ENCODE peak calls at places on chromosomes 11 and 22, in eight cellular contexts. One of them, this sample, is unnamed. For H3K27me3 and H3K4me1, the result is how much of the 10 kb centered on the place peaks cover.

GRCh38 chr11:59510917-59511589 is at the start of gene OR4D9:
- DNase-seq in HCT116: no peak
- DNase-seq in tibial artery: no peak
- DNase-seq in body of pancreas: no peak
- DNase-seq in aorta: no peak
- DNase-seq in pancreas: no peak
- DNase-seq in CD8-positive, alpha-beta memory T cell: no peak
- DNase-seq in colonic mucosa: no peak
- DNase-seq in this sample: no peak

GRCh38 chr11:121578216-121579063 is 125.7 kb upstream of the SORL1-AS1 start:
- DNase-seq in aorta: no peak
- DNase-seq in colonic mucosa: no peak
- DNase-seq in pancreas: no peak
- DNase-seq in CD8-positive, alpha-beta memory T cell: no peak
- DNase-seq in HCT116: no peak
- DNase-seq in body of pancreas: no peak
- DNase-seq in tibial artery: no peak
- DNase-seq in this sample: no peak

GRCh38 chr11:10728779-10729472 is 22.1 kb upstream of the CTR9 start:
- DNase-seq in HCT116: no peak
- DNase-seq in CD8-positive, alpha-beta memory T cell: no peak
- DNase-seq in colonic mucosa: no peak
- DNase-seq in tibial artery: no peak
- DNase-seq in aorta: no peak
- DNase-seq in pancreas: no peak
- DNase-seq in body of pancreas: no peak
- DNase-seq in this sample: no peak

GRCh38 chr11:10273738-10274137 is 20.3 kb downstream of the SBF2 start:
- DNase-seq in pancreas: no peak
- DNase-seq in tibial artery: no peak
- DNase-seq in aorta: no peak
- DNase-seq in HCT116: no peak
- DNase-seq in CD8-positive, alpha-beta memory T cell: no peak
- DNase-seq in body of pancreas: no peak
- DNase-seq in colonic mucosa: no peak
- DNase-seq in this sample: no peak

GRCh38 chr11:118892515-118892914 is 8.8 kb downstream of the CXCR5 start:
- DNase-seq in tibial artery: no peak
- DNase-seq in colonic mucosa: no peak
- DNase-seq in CD8-positive, alpha-beta memory T cell: peak
- DNase-seq in aorta: no peak
- DNase-seq in pancreas: peak
- DNase-seq in body of pancreas: peak
- DNase-seq in HCT116: no peak
- DNase-seq in this sample: no peak

GRCh38 chr22:29320546-29320945 is 5.0 kb upstream of the RASL10A start:
- DNase-seq in tibial artery: no peak
- DNase-seq in aorta: no peak
- DNase-seq in body of pancreas: no peak
- DNase-seq in colonic mucosa: no peak
- DNase-seq in CD8-positive, alpha-beta memory T cell: no peak
- DNase-seq in pancreas: no peak
- DNase-seq in HCT116: no peak
- DNase-seq in this sample: no peak

GRCh38 chr11:110141812-110142211 is 48.6 kb downstream of the ZC3H12C start:
- DNase-seq in colonic mucosa: no peak
- DNase-seq in pancreas: no peak
- DNase-seq in tibial artery: no peak
- DNase-seq in aorta: no peak
- DNase-seq in body of pancreas: no peak
- DNase-seq in CD8-positive, alpha-beta memory T cell: no peak
- DNase-seq in HCT116: no peak
- DNase-seq in this sample: no peak

GRCh38 chr22:26857169-26857568 is 199.8 kb downstream of the MIAT start:
- DNase-seq in tibial artery: no peak
- DNase-seq in colonic mucosa: no peak
- DNase-seq in CD8-positive, alpha-beta memory T cell: no peak
- DNase-seq in body of pancreas: no peak
- DNase-seq in aorta: no peak
- DNase-seq in pancreas: no peak
- DNase-seq in HCT116: no peak
- DNase-seq in this sample: no peak

GRCh38 chr22:50705851-50706351 is 32.1 kb upstream of the ACR start:
- DNase-seq in CD8-positive, alpha-beta memory T cell: no peak
- DNase-seq in HCT116: no peak
- DNase-seq in pancreas: no peak
- DNase-seq in colonic mucosa: no peak
- DNase-seq in body of pancreas: no peak
- DNase-seq in tibial artery: no peak
- DNase-seq in aorta: peak
- DNase-seq in this sample: peak

GRCh38 chr11:17649261-17649660 is 70.1 kb upstream of the MYOD1 start:
- DNase-seq in aorta: no peak
- DNase-seq in colonic mucosa: no peak
- DNase-seq in pancreas: no peak
- DNase-seq in tibial artery: no peak
- DNase-seq in HCT116: no peak
- DNase-seq in CD8-positive, alpha-beta memory T cell: no peak
- DNase-seq in body of pancreas: no peak
- DNase-seq in this sample: no peak

GRCh38 chr11:72896431-72896830 is 82.2 kb downstream of the ATG16L2 start:
- DNase-seq in colonic mucosa: no peak
- DNase-seq in CD8-positive, alpha-beta memory T cell: no peak
- DNase-seq in body of pancreas: no peak
- DNase-seq in tibial artery: no peak
- DNase-seq in pancreas: no peak
- DNase-seq in aorta: no peak
- DNase-seq in HCT116: no peak
- DNase-seq in this sample: no peak

GRCh38 chr11:134312223-134312622 is 19.6 kb upstream of the GLB1L2 start:
- DNase-seq in colonic mucosa: no peak
- DNase-seq in tibial artery: no peak
- DNase-seq in body of pancreas: no peak
- DNase-seq in aorta: no peak
- DNase-seq in pancreas: no peak
- DNase-seq in HCT116: no peak
- DNase-seq in CD8-positive, alpha-beta memory T cell: no peak
- DNase-seq in this sample: no peak

GRCh38 chr22:37604875-37605274 is 3.8 kb upstream of the GGA1 start:
- DNase-seq in colonic mucosa: peak
- DNase-seq in body of pancreas: no peak
- DNase-seq in CD8-positive, alpha-beta memory T cell: peak
- DNase-seq in HCT116: no peak
- DNase-seq in aorta: no peak
- DNase-seq in pancreas: no peak
- DNase-seq in tibial artery: no peak
- DNase-seq in this sample: no peak

GRCh38 chr11:76857776-76858461 is 2.8 kb upstream of the ACER3 start:
- DNase-seq in tibial artery: no peak
- DNase-seq in pancreas: no peak
- DNase-seq in colonic mucosa: no peak
- DNase-seq in body of pancreas: no peak
- DNase-seq in HCT116: no peak
- DNase-seq in aorta: no peak
- DNase-seq in CD8-positive, alpha-beta memory T cell: no peak
- DNase-seq in this sample: no peak

GRCh38 chr11:66337103-66337899 is 1.1 kb upstream of the RIN1 start:
- DNase-seq in aorta: peak
- DNase-seq in colonic mucosa: no peak
- DNase-seq in tibial artery: no peak
- DNase-seq in pancreas: no peak
- DNase-seq in body of pancreas: no peak
- DNase-seq in HCT116: no peak
- DNase-seq in CD8-positive, alpha-beta memory T cell: no peak
- DNase-seq in this sample: peak

GRCh38 chr11:115644846-115645245 is 140.6 kb upstream of the CADM1 start:
- DNase-seq in tibial artery: no peak
- DNase-seq in HCT116: no peak
- DNase-seq in CD8-positive, alpha-beta memory T cell: no peak
- DNase-seq in colonic mucosa: no peak
- DNase-seq in pancreas: no peak
- DNase-seq in body of pancreas: no peak
- DNase-seq in aorta: no peak
- DNase-seq in this sample: no peak

GRCh38 chr11:130032931-130033330 is 30.3 kb upstream of the PRDM10 start:
- DNase-seq in body of pancreas: no peak
- DNase-seq in tibial artery: no peak
- DNase-seq in pancreas: no peak
- DNase-seq in HCT116: no peak
- DNase-seq in CD8-positive, alpha-beta memory T cell: no peak
- DNase-seq in aorta: no peak
- DNase-seq in colonic mucosa: no peak
- DNase-seq in this sample: no peak

GRCh38 chr11:130037058-130037457 is 32.6 kb upstream of the APLP2 start:
- DNase-seq in colonic mucosa: peak
- DNase-seq in tibial artery: no peak
- DNase-seq in CD8-positive, alpha-beta memory T cell: no peak
- DNase-seq in pancreas: no peak
- DNase-seq in body of pancreas: no peak
- DNase-seq in HCT116: no peak
- DNase-seq in aorta: no peak
- DNase-seq in this sample: no peak

GRCh38 chr11:130029137-130029536 is 26.5 kb upstream of the PRDM10 start:
- DNase-seq in aorta: no peak
- DNase-seq in pancreas: no peak
- DNase-seq in HCT116: no peak
- DNase-seq in colonic mucosa: no peak
- DNase-seq in tibial artery: no peak
- DNase-seq in CD8-positive, alpha-beta memory T cell: no peak
- DNase-seq in body of pancreas: no peak
- DNase-seq in this sample: no peak

GRCh38 chr11:130031056-130031455 is 28.4 kb upstream of the PRDM10 start:
- DNase-seq in CD8-positive, alpha-beta memory T cell: no peak
- DNase-seq in colonic mucosa: no peak
- DNase-seq in HCT116: no peak
- DNase-seq in aorta: no peak
- DNase-seq in pancreas: no peak
- DNase-seq in body of pancreas: no peak
- DNase-seq in tibial artery: no peak
- DNase-seq in this sample: no peak

DNA sequence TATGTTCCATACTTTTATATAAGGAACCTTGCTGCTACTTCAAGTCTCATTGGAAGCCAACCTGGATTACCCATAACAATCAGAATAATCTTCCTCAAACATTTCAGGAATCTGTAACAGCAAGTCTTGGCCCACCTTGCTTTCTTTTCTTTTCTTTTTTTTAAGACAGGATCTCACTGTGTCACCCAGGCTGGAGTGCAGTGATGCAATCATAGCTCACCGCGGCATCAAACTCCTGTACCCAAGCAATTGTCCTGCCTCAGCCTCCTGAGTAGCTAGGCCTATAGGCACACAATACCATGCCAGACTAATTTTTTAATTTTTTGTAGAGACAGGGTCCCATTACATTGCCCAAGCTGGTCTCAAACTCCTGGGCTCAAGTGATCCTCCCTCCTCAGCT is 29.3 kb upstream of the PRDM10 start:
- DNase-seq in CD8-positive, alpha-beta memory T cell: no peak
- DNase-seq in tibial artery: no peak
- DNase-seq in pancreas: no peak
- DNase-seq in HCT116: no peak
- DNase-seq in body of pancreas: no peak
- DNase-seq in colonic mucosa: no peak
- DNase-seq in aorta: no peak
- DNase-seq in this sample: no peak
- H3K27ac ChIP-seq in CD8-positive, alpha-beta memory T cell: no peak
- H3K27ac ChIP-seq in tibial artery: no peak
- H3K27ac ChIP-seq in pancreas: no peak
- H3K27ac ChIP-seq in HCT116: no peak
- H3K27ac ChIP-seq in body of pancreas: no peak
- H3K27ac ChIP-seq in colonic mucosa: no peak
- H3K27ac ChIP-seq in aorta: no peak
- H3K27ac ChIP-seq in this sample: no peak

DNA sequence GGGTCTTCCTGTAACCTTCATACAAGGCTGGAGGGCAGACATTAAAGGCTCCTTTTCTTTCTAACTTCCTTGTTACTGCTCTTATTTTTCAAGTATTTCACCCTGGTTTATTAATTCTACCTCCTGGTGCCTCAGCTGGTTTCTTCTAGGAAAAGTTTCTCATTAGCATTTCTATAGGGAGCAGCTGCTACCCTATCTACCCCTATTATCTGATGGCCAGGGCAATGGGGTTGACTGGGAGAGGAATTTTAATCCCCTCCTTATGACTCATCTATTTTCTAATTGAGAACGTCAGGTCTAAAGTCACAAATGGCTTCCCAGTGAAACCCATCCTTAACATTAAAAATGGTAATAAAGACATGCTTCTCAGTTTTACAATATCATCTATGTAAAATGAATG is 5.0 kb downstream of the MAP6 start:
- DNase-seq in colonic mucosa: no peak
- DNase-seq in CD8-positive, alpha-beta memory T cell: no peak
- DNase-seq in pancreas: no peak
- DNase-seq in body of pancreas: no peak
- DNase-seq in HCT116: no peak
- DNase-seq in tibial artery: no peak
- DNase-seq in aorta: no peak
- DNase-seq in this sample: no peak
- H3K27me3 ChIP-seq in colonic mucosa: under half
- H3K27me3 ChIP-seq in CD8-positive, alpha-beta memory T cell: under half
- H3K27me3 ChIP-seq in pancreas: under half
- H3K27me3 ChIP-seq in body of pancreas: under half
- H3K27me3 ChIP-seq in HCT116: under half
- H3K27me3 ChIP-seq in tibial artery: under half
- H3K27me3 ChIP-seq in aorta: under half
- H3K27me3 ChIP-seq in this sample: under half

GRCh38 chr11:128497057-128497957 is 90.1 kb downstream of the ETS1 start:
- DNase-seq in pancreas: peak
- DNase-seq in CD8-positive, alpha-beta memory T cell: no peak
- DNase-seq in HCT116: peak
- DNase-seq in aorta: no peak
- DNase-seq in tibial artery: no peak
- DNase-seq in body of pancreas: peak
- DNase-seq in colonic mucosa: no peak
- DNase-seq in this sample: no peak
- H3K4me1 ChIP-seq in pancreas: under half
- H3K4me1 ChIP-seq in CD8-positive, alpha-beta memory T cell: half or more
- H3K4me1 ChIP-seq in HCT116: under half
- H3K4me1 ChIP-seq in aorta: under half
- H3K4me1 ChIP-seq in tibial artery: under half
- H3K4me1 ChIP-seq in body of pancreas: under half
- H3K4me1 ChIP-seq in colonic mucosa: under half
- H3K4me1 ChIP-seq in this sample: half or more

DNA sequence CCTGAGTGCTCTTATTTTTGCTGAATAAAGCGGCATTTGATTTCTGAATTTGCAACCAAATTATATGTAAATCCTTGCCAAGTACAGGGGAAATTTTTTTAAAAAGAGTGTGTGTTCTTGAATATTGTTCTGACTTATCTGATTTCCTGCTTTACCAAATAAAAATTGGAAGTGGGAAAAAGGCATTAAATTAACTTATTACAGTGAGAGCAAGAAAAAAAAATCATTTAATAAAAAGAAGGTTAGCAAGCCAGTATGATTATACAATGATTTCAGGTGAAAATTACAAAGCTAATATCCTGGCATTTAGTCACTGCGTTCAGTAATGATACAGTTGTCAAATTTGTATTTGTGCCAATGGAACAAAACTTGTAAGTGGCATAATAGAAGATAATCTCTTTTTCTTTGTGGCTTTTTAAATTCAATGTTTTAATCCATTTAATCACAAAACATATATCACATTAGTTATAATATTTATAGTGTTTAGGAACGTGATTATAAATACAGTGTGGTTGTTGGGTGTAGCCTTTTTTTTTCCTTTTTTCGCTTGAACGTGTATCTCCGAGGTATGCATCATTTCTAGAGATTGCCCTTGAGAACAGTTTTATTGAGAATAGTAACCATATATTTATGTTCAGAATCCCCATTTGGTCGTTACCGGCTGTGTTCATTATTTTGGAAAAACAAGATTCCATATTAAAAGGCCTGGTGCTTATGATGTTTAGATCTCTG is 82.0 kb upstream of the PPARA start:
- DNase-seq in CD8-positive, alpha-beta memory T cell: no peak
- DNase-seq in pancreas: no peak
- DNase-seq in aorta: no peak
- DNase-seq in colonic mucosa: no peak
- DNase-seq in tibial artery: no peak
- DNase-seq in HCT116: no peak
- DNase-seq in body of pancreas: no peak
- DNase-seq in this sample: no peak
- H3K27ac ChIP-seq in CD8-positive, alpha-beta memory T cell: no peak
- H3K27ac ChIP-seq in pancreas: peak
- H3K27ac ChIP-seq in aorta: no peak
- H3K27ac ChIP-seq in colonic mucosa: peak
- H3K27ac ChIP-seq in tibial artery: peak
- H3K27ac ChIP-seq in HCT116: peak
- H3K27ac ChIP-seq in body of pancreas: peak
- H3K27ac ChIP-seq in this sample: peak

This sample was measured in upper lobe of right lung.